ENCODE peak calls at places on chromosomes 5 and 9, in four cellular contexts. One of them, this sample, is unnamed. For H3K36me3 and H3K4me1, the result is how much of the 10 kb centered on the place peaks cover.

GRCh38 chr5:143401846-143402463 is 1.5 kb downstream of the NR3C1 start:
- DNase-seq in aorta: no peak
- DNase-seq in cardiac muscle cell: no peak
- DNase-seq in upper lobe of left lung: no peak
- DNase-seq in this sample: peak

GRCh38 chr5:10595678-10596309 is 31.9 kb downstream of the ANKRD33B start:
- DNase-seq in aorta: no peak
- DNase-seq in upper lobe of left lung: no peak
- DNase-seq in cardiac muscle cell: peak
- DNase-seq in this sample: no peak

GRCh38 chr9:89993678-89994630 is 389.1 kb downstream of the GADD45G start:
- DNase-seq in upper lobe of left lung: no peak
- DNase-seq in aorta: peak
- DNase-seq in cardiac muscle cell: peak
- DNase-seq in this sample: no peak

GRCh38 chr5:135615581-135616260 is 36.9 kb upstream of the CXCL14 start:
- DNase-seq in cardiac muscle cell: peak
- DNase-seq in upper lobe of left lung: no peak
- DNase-seq in aorta: no peak
- DNase-seq in this sample: no peak

GRCh38 chr9:91839926-91840464 is 110.0 kb downstream of the ROR2 start:
- DNase-seq in upper lobe of left lung: no peak
- DNase-seq in aorta: no peak
- DNase-seq in cardiac muscle cell: no peak
- DNase-seq in this sample: no peak

GRCh38 chr5:170534177-170534576 is 30.4 kb downstream of the KCNIP1 start:
- DNase-seq in aorta: no peak
- DNase-seq in cardiac muscle cell: no peak
- DNase-seq in upper lobe of left lung: no peak
- DNase-seq in this sample: no peak

GRCh38 chr9:111131219-111131618 is 92.9 kb upstream of the LPAR1 start:
- DNase-seq in aorta: no peak
- DNase-seq in upper lobe of left lung: no peak
- DNase-seq in cardiac muscle cell: no peak
- DNase-seq in this sample: no peak

GRCh38 chr9:108654566-108654965 is 201.2 kb downstream of the ACTL7B start:
- DNase-seq in aorta: no peak
- DNase-seq in upper lobe of left lung: no peak
- DNase-seq in cardiac muscle cell: peak
- DNase-seq in this sample: no peak

GRCh38 chr9:137095664-137096517 is 9.1 kb downstream of the MAN1B1 start:
- DNase-seq in upper lobe of left lung: no peak
- DNase-seq in cardiac muscle cell: no peak
- DNase-seq in aorta: no peak
- DNase-seq in this sample: peak

GRCh38 chr9:89879711-89880110 is 274.9 kb downstream of the GADD45G start:
- DNase-seq in upper lobe of left lung: no peak
- DNase-seq in cardiac muscle cell: no peak
- DNase-seq in aorta: peak
- DNase-seq in this sample: no peak

GRCh38 chr5:107476783-107477182 is 194.0 kb downstream of the EFNA5 start:
- DNase-seq in upper lobe of left lung: no peak
- DNase-seq in cardiac muscle cell: peak
- DNase-seq in aorta: no peak
- DNase-seq in this sample: no peak

GRCh38 chr5:160466889-160467554 is 45.4 kb downstream of the PTTG1 start:
- DNase-seq in upper lobe of left lung: no peak
- DNase-seq in aorta: no peak
- DNase-seq in cardiac muscle cell: peak
- DNase-seq in this sample: no peak

GRCh38 chr5:86861514-86861913 is 243.8 kb downstream of the COX7C start:
- DNase-seq in upper lobe of left lung: no peak
- DNase-seq in cardiac muscle cell: no peak
- DNase-seq in aorta: no peak
- DNase-seq in this sample: no peak

GRCh38 chr5:117135851-117136250 is 561.2 kb upstream of the SEMA6A start:
- DNase-seq in cardiac muscle cell: no peak
- DNase-seq in aorta: no peak
- DNase-seq in upper lobe of left lung: no peak
- DNase-seq in this sample: no peak

GRCh38 chr5:32320576-32320975 is 7.8 kb upstream of the MTMR12 start:
- DNase-seq in cardiac muscle cell: no peak
- DNase-seq in upper lobe of left lung: no peak
- DNase-seq in aorta: no peak
- DNase-seq in this sample: no peak

GRCh38 chr5:65104831-65105230 is 336.1 kb downstream of the CWC27 start:
- DNase-seq in cardiac muscle cell: no peak
- DNase-seq in aorta: no peak
- DNase-seq in upper lobe of left lung: no peak
- DNase-seq in this sample: no peak

GRCh38 chr5:115666023-115666422 is 40.2 kb upstream of the TMED7 start:
- DNase-seq in cardiac muscle cell: no peak
- DNase-seq in upper lobe of left lung: no peak
- DNase-seq in aorta: no peak
- DNase-seq in this sample: no peak

GRCh38 chr5:136062563-136063274 is 33.9 kb downstream of the TGFBI start:
- DNase-seq in cardiac muscle cell: peak
- DNase-seq in aorta: peak
- DNase-seq in upper lobe of left lung: no peak
- DNase-seq in this sample: no peak

GRCh38 chr5:37615184-37615583 is 224.7 kb downstream of the GDNF start:
- DNase-seq in upper lobe of left lung: no peak
- DNase-seq in cardiac muscle cell: peak
- DNase-seq in aorta: no peak
- DNase-seq in this sample: no peak

GRCh38 chr9:127919253-127919815 is 2.5 kb upstream of the ST6GALNAC4 start:
- DNase-seq in upper lobe of left lung: no peak
- DNase-seq in aorta: peak
- DNase-seq in cardiac muscle cell: peak
- DNase-seq in this sample: no peak

GRCh38 chr9:112059145-112059979 is 115.7 kb downstream of the SUSD1 start:
- DNase-seq in cardiac muscle cell: peak
- DNase-seq in aorta: peak
- DNase-seq in upper lobe of left lung: no peak
- DNase-seq in this sample: no peak

GRCh38 chr5:156850206-156850751 is at the start of gene PPP1R2B:
- DNase-seq in aorta: no peak
- DNase-seq in cardiac muscle cell: no peak
- DNase-seq in upper lobe of left lung: peak
- DNase-seq in this sample: no peak

DNA sequence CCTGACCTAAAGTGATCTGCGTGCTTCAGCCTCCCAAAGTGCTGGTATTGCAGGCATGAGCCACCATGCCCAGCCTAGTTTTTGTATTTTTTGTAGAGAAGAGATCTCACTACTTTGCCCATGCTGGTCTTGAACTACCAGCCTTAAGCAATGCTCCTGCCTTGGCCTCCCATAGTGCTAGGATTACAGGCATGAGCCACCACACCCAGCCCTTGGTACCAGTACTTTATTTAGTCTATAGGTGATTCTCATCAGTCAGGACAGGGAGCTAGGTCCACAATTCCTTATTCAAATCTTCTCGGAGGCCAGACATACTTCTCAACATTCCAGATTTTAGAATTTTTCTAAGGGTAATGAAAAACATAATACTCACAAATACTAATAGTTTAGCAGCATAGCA is 8.4 kb downstream of the ZNF131 start:
- DNase-seq in upper lobe of left lung: no peak
- DNase-seq in aorta: no peak
- DNase-seq in cardiac muscle cell: no peak
- DNase-seq in this sample: no peak
- H3K36me3 ChIP-seq in upper lobe of left lung: under half
- H3K36me3 ChIP-seq in aorta: under half
- H3K36me3 ChIP-seq in cardiac muscle cell: under half
- H3K36me3 ChIP-seq in this sample: under half

GRCh38 chr9:38018964-38019602 is 49.9 kb downstream of the SHB start:
- DNase-seq in upper lobe of left lung: no peak
- DNase-seq in cardiac muscle cell: peak
- DNase-seq in aorta: no peak
- DNase-seq in this sample: no peak

GRCh38 chr9:38016375-38017120 is 52.5 kb downstream of the SHB start:
- DNase-seq in aorta: no peak
- DNase-seq in upper lobe of left lung: no peak
- DNase-seq in cardiac muscle cell: peak
- DNase-seq in this sample: no peak

GRCh38 chr9:38018230-38018963 is 50.6 kb downstream of the SHB start:
- DNase-seq in cardiac muscle cell: no peak
- DNase-seq in upper lobe of left lung: no peak
- DNase-seq in aorta: no peak
- DNase-seq in this sample: no peak

GRCh38 chr9:38017885-38018186 is 51.2 kb downstream of the SHB start:
- DNase-seq in cardiac muscle cell: no peak
- DNase-seq in aorta: no peak
- DNase-seq in upper lobe of left lung: no peak
- DNase-seq in this sample: no peak

DNA sequence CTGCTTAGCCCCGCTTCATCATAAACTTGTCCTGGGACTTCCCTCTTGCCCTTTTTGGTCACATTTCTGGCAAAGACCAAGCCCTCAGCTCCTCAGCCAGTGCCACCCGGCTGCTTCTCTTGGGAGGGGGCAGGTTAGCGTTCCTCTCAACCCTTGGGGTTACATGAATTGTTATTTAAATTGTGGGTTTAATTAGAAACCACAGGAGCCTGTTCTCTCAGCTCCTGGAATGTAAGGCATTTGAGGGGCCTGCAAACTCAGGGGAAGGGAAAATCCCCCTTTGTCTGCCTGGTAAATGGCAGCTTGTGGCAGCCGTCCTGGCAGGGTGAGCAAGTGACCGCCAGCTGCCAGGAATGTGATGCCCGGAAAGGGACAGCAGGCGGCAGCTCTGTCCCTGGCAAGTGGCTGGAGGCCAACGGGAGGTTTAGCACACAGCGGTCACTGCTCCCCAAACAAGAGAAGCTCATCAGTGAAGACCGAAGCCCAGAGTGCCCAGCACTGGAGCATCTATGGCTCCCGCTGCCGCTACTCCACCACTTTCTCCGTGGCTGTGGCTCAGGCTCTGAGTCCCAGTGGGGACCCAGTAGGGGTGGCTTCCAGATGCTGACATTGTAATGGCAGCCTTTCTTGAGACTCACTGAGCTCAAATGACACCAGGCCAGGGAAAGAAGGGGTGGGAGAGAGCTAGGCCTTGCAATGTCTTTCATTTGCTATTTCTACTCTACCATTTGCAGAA is 51.7 kb downstream of the SHB start:
- DNase-seq in cardiac muscle cell: peak
- DNase-seq in upper lobe of left lung: peak
- DNase-seq in aorta: peak
- DNase-seq in this sample: no peak
- H3K4me1 ChIP-seq in cardiac muscle cell: under half
- H3K4me1 ChIP-seq in upper lobe of left lung: half or more
- H3K4me1 ChIP-seq in aorta: under half
- H3K4me1 ChIP-seq in this sample: under half

DNA sequence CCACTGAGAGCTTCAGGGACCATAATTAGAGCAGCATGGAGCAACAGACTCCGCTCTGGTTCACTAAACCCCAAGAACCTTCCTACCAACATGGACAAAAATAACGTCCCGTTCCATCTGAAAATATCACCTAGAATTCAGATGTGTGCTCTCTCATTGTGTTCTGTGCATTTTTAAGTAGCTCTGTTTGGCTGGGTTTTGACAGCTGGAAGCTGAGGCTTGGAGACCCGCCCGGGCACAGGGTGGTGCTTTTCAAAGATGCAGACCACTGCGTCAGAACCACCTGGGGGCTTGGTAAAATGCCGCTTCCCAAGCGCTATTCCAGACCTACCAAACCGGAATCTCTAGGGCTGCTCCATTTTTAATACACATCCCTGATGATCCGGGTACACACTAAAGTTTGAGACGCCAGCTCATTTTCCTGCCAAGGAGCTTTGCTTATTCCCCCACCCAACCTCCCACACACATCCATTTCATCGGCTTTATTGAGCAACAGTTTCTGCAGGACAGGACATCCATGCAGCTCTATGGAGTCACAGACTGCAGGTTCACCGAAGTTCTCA is 104.8 kb downstream of the GABBR2 start:
- DNase-seq in cardiac muscle cell: peak
- DNase-seq in upper lobe of left lung: no peak
- DNase-seq in aorta: no peak
- DNase-seq in this sample: no peak
- H3K36me3 ChIP-seq in cardiac muscle cell: under half
- H3K36me3 ChIP-seq in upper lobe of left lung: under half
- H3K36me3 ChIP-seq in aorta: under half
- H3K36me3 ChIP-seq in this sample: under half

GRCh38 chr5:133926489-133926878 is 41.9 kb downstream of the C5orf15 start:
- DNase-seq in upper lobe of left lung: peak
- DNase-seq in aorta: no peak
- DNase-seq in cardiac muscle cell: no peak
- DNase-seq in this sample: no peak
- H3K4me1 ChIP-seq in upper lobe of left lung: under half
- H3K4me1 ChIP-seq in aorta: under half
- H3K4me1 ChIP-seq in cardiac muscle cell: under half
- H3K4me1 ChIP-seq in this sample: under half